ENCODE peak calls at places on chromosomes 12 and 14, in six cellular contexts. V is ELR; Q is aorta; T is T-cell; F is coronary artery; D is naive thymus-derived CD8-positive, alpha-beta T cell. U is an unnamed sample.

GRCh38 chr12:1523046-1523445 is 71.3 kb downstream of the FBXL14 start:
- DNase-seq in T (no peak), Q (no peak), V (no peak), D (no peak), F (peak), U (no peak)

GRCh38 chr14:33026850-33027420 is 88.3 kb downstream of the NPAS3 start:
- DNase-seq in F (no peak), D (no peak), V (no peak), Q (no peak), T (no peak), U (no peak)

GRCh38 chr14:24802236-24802635 is 168.2 kb upstream of the GZMB start:
- DNase-seq in Q (no peak), D (no peak), F (no peak), V (no peak), T (no peak), U (no peak)

GRCh38 chr12:96520767-96521166 is 31.4 kb downstream of the CFAP54 start:
- DNase-seq in F (no peak), D (no peak), V (peak), T (no peak), Q (no peak), U (no peak)

GRCh38 chr14:105196228-105196960 is 15.3 kb upstream of the NUDT14 start:
- DNase-seq in D (no peak), T (no peak), Q (no peak), F (no peak), V (no peak), U (no peak)

GRCh38 chr12:100472325-100472724 is 1.3 kb upstream of the NR1H4 start:
- DNase-seq in Q (no peak), T (no peak), F (no peak), V (no peak), D (no peak), U (no peak)

GRCh38 chr12:77724367-77724957 is 106.2 kb upstream of the NAV3 start:
- DNase-seq in F (no peak), Q (no peak), D (no peak), V (peak), T (no peak), U (no peak)

GRCh38 chr12:52541709-52542108 is 11.2 kb downstream of the KRT71 start:
- DNase-seq in D (no peak), Q (peak), V (no peak), F (no peak), T (no peak), U (no peak)

GRCh38 chr12:24605466-24605865 is 343.4 kb downstream of the BCAT1 start:
- DNase-seq in Q (no peak), F (no peak), V (no peak), T (no peak), D (no peak), U (no peak)

GRCh38 chr12:112140728-112141127 is 15.4 kb downstream of the TRAFD1 start:
- DNase-seq in F (no peak), Q (no peak), V (no peak), D (no peak), T (no peak), U (no peak)

GRCh38 chr14:74941676-74942097 is 13.7 kb downstream of the PGF start:
- DNase-seq in T (peak), F (no peak), V (peak), Q (peak), D (peak), U (peak)